ENCODE peak calls at places on chromosomes 16 and 17, in nine cellular contexts. One of them, this sample, is unnamed.

GRCh38 chr17:36942031-36942599 is 4.8 kb downstream of the LHX1 start:
- DNase-seq in dorsolateral prefrontal cortex: no peak
- DNase-seq in AG04450: no peak
- DNase-seq in fibroblast of lung: no peak
- DNase-seq in ascending aorta: no peak
- DNase-seq in SK-N-SH: peak
- DNase-seq in IMR-90: no peak
- DNase-seq in tibial artery: no peak
- DNase-seq in cardiac muscle cell: peak
- DNase-seq in this sample: no peak

GRCh38 chr16:2025251-2025650 is 1.5 kb upstream of the NHERF2 start:
- DNase-seq in dorsolateral prefrontal cortex: no peak
- DNase-seq in AG04450: no peak
- DNase-seq in fibroblast of lung: no peak
- DNase-seq in ascending aorta: no peak
- DNase-seq in SK-N-SH: no peak
- DNase-seq in IMR-90: no peak
- DNase-seq in tibial artery: no peak
- DNase-seq in cardiac muscle cell: no peak
- DNase-seq in this sample: no peak

GRCh38 chr17:7404737-7405412 is 978 bp upstream of the TMEM256 start:
- DNase-seq in dorsolateral prefrontal cortex: no peak
- DNase-seq in AG04450: no peak
- DNase-seq in fibroblast of lung: no peak
- DNase-seq in ascending aorta: no peak
- DNase-seq in SK-N-SH: peak
- DNase-seq in IMR-90: no peak
- DNase-seq in tibial artery: no peak
- DNase-seq in cardiac muscle cell: peak
- DNase-seq in this sample: no peak

GRCh38 chr17:75918112-75918445 is 13.4 kb upstream of the MRPL38 start:
- DNase-seq in dorsolateral prefrontal cortex: no peak
- DNase-seq in AG04450: no peak
- DNase-seq in fibroblast of lung: no peak
- DNase-seq in ascending aorta: no peak
- DNase-seq in SK-N-SH: no peak
- DNase-seq in IMR-90: no peak
- DNase-seq in tibial artery: no peak
- DNase-seq in cardiac muscle cell: no peak
- DNase-seq in this sample: no peak

GRCh38 chr16:23832882-23833281 is 2.9 kb upstream of the PRKCB start:
- DNase-seq in dorsolateral prefrontal cortex: no peak
- DNase-seq in AG04450: no peak
- DNase-seq in fibroblast of lung: no peak
- DNase-seq in ascending aorta: no peak
- DNase-seq in SK-N-SH: no peak
- DNase-seq in IMR-90: no peak
- DNase-seq in tibial artery: no peak
- DNase-seq in cardiac muscle cell: no peak
- DNase-seq in this sample: no peak

GRCh38 chr17:63999680-64000531 is 1.8 kb downstream of the PRR29 start:
- DNase-seq in dorsolateral prefrontal cortex: no peak
- DNase-seq in AG04450: no peak
- DNase-seq in fibroblast of lung: no peak
- DNase-seq in ascending aorta: no peak
- DNase-seq in SK-N-SH: peak
- DNase-seq in IMR-90: no peak
- DNase-seq in tibial artery: no peak
- DNase-seq in cardiac muscle cell: no peak
- DNase-seq in this sample: no peak

GRCh38 chr17:67999291-67999911 is 3.1 kb upstream of the C17orf58 start:
- DNase-seq in dorsolateral prefrontal cortex: no peak
- DNase-seq in AG04450: no peak
- DNase-seq in fibroblast of lung: peak
- DNase-seq in ascending aorta: no peak
- DNase-seq in SK-N-SH: no peak
- DNase-seq in IMR-90: peak
- DNase-seq in tibial artery: no peak
- DNase-seq in cardiac muscle cell: no peak
- DNase-seq in this sample: no peak

GRCh38 chr17:48985436-48986245 is 11.5 kb upstream of the IGF2BP1 start:
- DNase-seq in dorsolateral prefrontal cortex: no peak
- DNase-seq in AG04450: no peak
- DNase-seq in fibroblast of lung: no peak
- DNase-seq in ascending aorta: no peak
- DNase-seq in SK-N-SH: no peak
- DNase-seq in IMR-90: no peak
- DNase-seq in tibial artery: no peak
- DNase-seq in cardiac muscle cell: no peak
- DNase-seq in this sample: no peak

GRCh38 chr17:2093349-2093748 is 38.4 kb downstream of the HIC1 start:
- DNase-seq in dorsolateral prefrontal cortex: no peak
- DNase-seq in AG04450: no peak
- DNase-seq in fibroblast of lung: no peak
- DNase-seq in ascending aorta: no peak
- DNase-seq in SK-N-SH: peak
- DNase-seq in IMR-90: no peak
- DNase-seq in tibial artery: no peak
- DNase-seq in cardiac muscle cell: no peak
- DNase-seq in this sample: no peak

GRCh38 chr16:23950898-23951297 is 115.1 kb downstream of the PRKCB start:
- DNase-seq in dorsolateral prefrontal cortex: no peak
- DNase-seq in AG04450: no peak
- DNase-seq in fibroblast of lung: no peak
- DNase-seq in ascending aorta: no peak
- DNase-seq in SK-N-SH: no peak
- DNase-seq in IMR-90: no peak
- DNase-seq in tibial artery: no peak
- DNase-seq in cardiac muscle cell: no peak
- DNase-seq in this sample: no peak

GRCh38 chr17:29216181-29216580 is 30.5 kb upstream of the CRYBA1 start:
- DNase-seq in dorsolateral prefrontal cortex: no peak
- DNase-seq in AG04450: no peak
- DNase-seq in fibroblast of lung: no peak
- DNase-seq in ascending aorta: no peak
- DNase-seq in SK-N-SH: no peak
- DNase-seq in IMR-90: no peak
- DNase-seq in tibial artery: no peak
- DNase-seq in cardiac muscle cell: no peak
- DNase-seq in this sample: no peak

GRCh38 chr17:3911271-3912053 is 4.8 kb downstream of the P2RX1 start:
- DNase-seq in dorsolateral prefrontal cortex: no peak
- DNase-seq in AG04450: no peak
- DNase-seq in fibroblast of lung: no peak
- DNase-seq in ascending aorta: no peak
- DNase-seq in SK-N-SH: no peak
- DNase-seq in IMR-90: no peak
- DNase-seq in tibial artery: no peak
- DNase-seq in cardiac muscle cell: peak
- DNase-seq in this sample: no peak

GRCh38 chr17:364308-364707 is 11.7 kb upstream of the RPH3AL start:
- DNase-seq in dorsolateral prefrontal cortex: no peak
- DNase-seq in AG04450: no peak
- DNase-seq in fibroblast of lung: no peak
- DNase-seq in ascending aorta: no peak
- DNase-seq in SK-N-SH: no peak
- DNase-seq in IMR-90: no peak
- DNase-seq in tibial artery: no peak
- DNase-seq in cardiac muscle cell: no peak
- DNase-seq in this sample: no peak

GRCh38 chr16:66689282-66689681 is 7.3 kb downstream of the CMTM4 start:
- DNase-seq in dorsolateral prefrontal cortex: no peak
- DNase-seq in AG04450: no peak
- DNase-seq in fibroblast of lung: no peak
- DNase-seq in ascending aorta: no peak
- DNase-seq in SK-N-SH: no peak
- DNase-seq in IMR-90: no peak
- DNase-seq in tibial artery: no peak
- DNase-seq in cardiac muscle cell: no peak
- DNase-seq in this sample: no peak

GRCh38 chr17:7587831-7588230 is 2.1 kb downstream of the SOX15 start:
- DNase-seq in dorsolateral prefrontal cortex: no peak
- DNase-seq in AG04450: no peak
- DNase-seq in fibroblast of lung: peak
- DNase-seq in ascending aorta: no peak
- DNase-seq in SK-N-SH: no peak
- DNase-seq in IMR-90: no peak
- DNase-seq in tibial artery: no peak
- DNase-seq in cardiac muscle cell: no peak
- DNase-seq in this sample: no peak

GRCh38 chr17:61403846-61404701 is 4.4 kb downstream of the TBX2 start:
- DNase-seq in dorsolateral prefrontal cortex: no peak
- DNase-seq in AG04450: no peak
- DNase-seq in fibroblast of lung: no peak
- DNase-seq in ascending aorta: no peak
- DNase-seq in SK-N-SH: no peak
- DNase-seq in IMR-90: peak
- DNase-seq in tibial artery: no peak
- DNase-seq in cardiac muscle cell: no peak
- DNase-seq in this sample: no peak

GRCh38 chr17:79023886-79024771 is at the start of gene C1QTNF1:
- DNase-seq in dorsolateral prefrontal cortex: no peak
- DNase-seq in AG04450: no peak
- DNase-seq in fibroblast of lung: no peak
- DNase-seq in ascending aorta: no peak
- DNase-seq in SK-N-SH: peak
- DNase-seq in IMR-90: peak
- DNase-seq in tibial artery: peak
- DNase-seq in cardiac muscle cell: peak
- DNase-seq in this sample: no peak

DNA sequence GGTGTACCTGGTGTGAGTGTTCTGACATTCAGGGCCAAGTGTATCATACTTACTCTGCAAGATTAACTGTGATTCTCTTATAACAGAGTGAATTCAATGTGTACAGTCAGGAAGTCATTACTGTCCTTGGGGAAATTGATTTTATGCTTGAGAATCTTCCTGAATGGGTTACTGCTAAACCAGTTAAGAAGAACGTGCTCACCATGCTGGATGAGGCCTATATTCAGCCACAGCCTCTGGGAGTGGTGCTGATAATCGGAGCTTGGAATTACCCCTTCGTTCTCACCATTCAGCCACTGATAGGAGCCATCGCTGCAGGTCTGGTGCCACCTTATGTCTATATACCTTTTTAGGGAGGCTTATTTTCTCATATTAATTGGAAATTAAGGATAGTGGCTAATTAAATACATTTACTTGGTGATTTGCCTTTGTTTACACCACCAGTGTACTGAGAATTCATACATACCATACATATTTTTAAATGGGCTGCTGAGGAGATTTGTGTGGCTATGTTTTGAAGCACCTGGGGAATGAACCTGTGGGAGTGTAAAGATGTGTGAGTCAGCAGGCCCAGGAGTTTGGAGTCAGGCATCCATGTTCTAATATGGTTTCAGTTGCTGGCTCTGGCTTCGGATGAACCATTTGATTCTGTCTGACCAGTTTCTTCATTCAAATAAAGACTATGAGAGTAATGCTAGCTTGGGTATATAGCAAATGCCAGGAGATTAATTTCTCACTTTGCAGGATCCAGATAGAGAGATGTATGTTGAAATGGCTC is 3.1 kb downstream of the ALDH3A2 start:
- DNase-seq in dorsolateral prefrontal cortex: no peak
- DNase-seq in AG04450: no peak
- DNase-seq in fibroblast of lung: no peak
- DNase-seq in ascending aorta: no peak
- DNase-seq in SK-N-SH: no peak
- DNase-seq in IMR-90: no peak
- DNase-seq in tibial artery: no peak
- DNase-seq in cardiac muscle cell: no peak
- DNase-seq in this sample: no peak
- H3K27ac ChIP-seq in dorsolateral prefrontal cortex: peak
- H3K27ac ChIP-seq in AG04450: no peak
- H3K27ac ChIP-seq in fibroblast of lung: no peak
- H3K27ac ChIP-seq in ascending aorta: peak
- H3K27ac ChIP-seq in SK-N-SH: no peak
- H3K27ac ChIP-seq in IMR-90: no peak
- H3K27ac ChIP-seq in tibial artery: peak
- H3K27ac ChIP-seq in cardiac muscle cell: peak
- H3K27ac ChIP-seq in this sample: peak

GRCh38 chr16:75237398-75238131 is 13.9 kb downstream of the BCAR1 start:
- DNase-seq in dorsolateral prefrontal cortex: no peak
- DNase-seq in AG04450: no peak
- DNase-seq in fibroblast of lung: no peak
- DNase-seq in ascending aorta: no peak
- DNase-seq in SK-N-SH: no peak
- DNase-seq in IMR-90: no peak
- DNase-seq in tibial artery: no peak
- DNase-seq in cardiac muscle cell: no peak
- DNase-seq in this sample: no peak
- H3K27ac ChIP-seq in dorsolateral prefrontal cortex: peak
- H3K27ac ChIP-seq in AG04450: peak
- H3K27ac ChIP-seq in fibroblast of lung: peak
- H3K27ac ChIP-seq in ascending aorta: peak
- H3K27ac ChIP-seq in SK-N-SH: peak
- H3K27ac ChIP-seq in IMR-90: peak
- H3K27ac ChIP-seq in tibial artery: peak
- H3K27ac ChIP-seq in cardiac muscle cell: peak
- H3K27ac ChIP-seq in this sample: peak

GRCh38 chr16:48919791-48920190 is 309.8 kb upstream of the N4BP1 start:
- DNase-seq in dorsolateral prefrontal cortex: no peak
- DNase-seq in AG04450: no peak
- DNase-seq in fibroblast of lung: no peak
- DNase-seq in ascending aorta: no peak
- DNase-seq in SK-N-SH: no peak
- DNase-seq in IMR-90: no peak
- DNase-seq in tibial artery: no peak
- DNase-seq in cardiac muscle cell: no peak
- DNase-seq in this sample: no peak
- H3K27ac ChIP-seq in dorsolateral prefrontal cortex: no peak
- H3K27ac ChIP-seq in AG04450: no peak
- H3K27ac ChIP-seq in fibroblast of lung: no peak
- H3K27ac ChIP-seq in ascending aorta: no peak
- H3K27ac ChIP-seq in SK-N-SH: no peak
- H3K27ac ChIP-seq in IMR-90: no peak
- H3K27ac ChIP-seq in tibial artery: no peak
- H3K27ac ChIP-seq in cardiac muscle cell: no peak
- H3K27ac ChIP-seq in this sample: no peak

GRCh38 chr17:80577876-80578275 is 33.2 kb downstream of the RPTOR start:
- DNase-seq in dorsolateral prefrontal cortex: no peak
- DNase-seq in AG04450: no peak
- DNase-seq in fibroblast of lung: no peak
- DNase-seq in ascending aorta: no peak
- DNase-seq in SK-N-SH: no peak
- DNase-seq in IMR-90: no peak
- DNase-seq in tibial artery: no peak
- DNase-seq in cardiac muscle cell: no peak
- DNase-seq in this sample: no peak

GRCh38 chr17:80569936-80570335 is 25.3 kb downstream of the RPTOR start:
- DNase-seq in dorsolateral prefrontal cortex: no peak
- DNase-seq in AG04450: no peak
- DNase-seq in fibroblast of lung: no peak
- DNase-seq in ascending aorta: no peak
- DNase-seq in SK-N-SH: no peak
- DNase-seq in IMR-90: no peak
- DNase-seq in tibial artery: no peak
- DNase-seq in cardiac muscle cell: no peak
- DNase-seq in this sample: no peak

GRCh38 chr17:80574496-80574895 is 29.9 kb downstream of the RPTOR start:
- DNase-seq in dorsolateral prefrontal cortex: no peak
- DNase-seq in AG04450: no peak
- DNase-seq in fibroblast of lung: no peak
- DNase-seq in ascending aorta: no peak
- DNase-seq in SK-N-SH: no peak
- DNase-seq in IMR-90: no peak
- DNase-seq in tibial artery: no peak
- DNase-seq in cardiac muscle cell: no peak
- DNase-seq in this sample: no peak

GRCh38 chr17:80575057-80575875 is 30.6 kb downstream of the RPTOR start:
- DNase-seq in dorsolateral prefrontal cortex: peak
- DNase-seq in AG04450: peak
- DNase-seq in fibroblast of lung: peak
- DNase-seq in ascending aorta: peak
- DNase-seq in SK-N-SH: peak
- DNase-seq in IMR-90: peak
- DNase-seq in tibial artery: peak
- DNase-seq in cardiac muscle cell: peak
- DNase-seq in this sample: peak
- H3K27ac ChIP-seq in dorsolateral prefrontal cortex: no peak
- H3K27ac ChIP-seq in AG04450: no peak
- H3K27ac ChIP-seq in fibroblast of lung: no peak
- H3K27ac ChIP-seq in ascending aorta: no peak
- H3K27ac ChIP-seq in SK-N-SH: no peak
- H3K27ac ChIP-seq in IMR-90: no peak
- H3K27ac ChIP-seq in tibial artery: no peak
- H3K27ac ChIP-seq in cardiac muscle cell: no peak
- H3K27ac ChIP-seq in this sample: no peak